ENCODE peak calls at places on chromosomes 3 and 15, in eight cellular contexts. J, Q, W, N, V, A, Y and O are unnamed samples.

GRCh38 chr3:160486459-160486869 is 36.9 kb upstream of the TRIM59 start:
- DNase-seq in W (peak), J (peak), A (peak), Y (no peak), V (no peak), N (no peak), Q (no peak), O (peak)

GRCh38 chr3:73723596-73723995 is 98.9 kb upstream of the PDZRN3 start:
- DNase-seq in J (no peak), Q (no peak), V (no peak), Y (no peak), N (no peak), A (no peak), W (no peak), O (no peak)

GRCh38 chr3:79490165-79491028 is 277.4 kb downstream of the ROBO1 start:
- DNase-seq in N (no peak), A (peak), J (peak), Y (no peak), V (no peak), W (peak), Q (peak), O (peak)

GRCh38 chr3:114178770-114179368 is at the start of gene DRD3:
- DNase-seq in Q (peak), W (peak), V (peak), N (no peak), Y (no peak), J (peak), A (peak), O (peak)

GRCh38 chr15:27977656-27978055 is 121.5 kb downstream of the OCA2 start:
- DNase-seq in W (no peak), N (no peak), Y (no peak), J (no peak), V (no peak), A (no peak), Q (no peak), O (no peak)

GRCh38 chr3:27639271-27639670 is 82.9 kb downstream of the EOMES start:
- DNase-seq in N (no peak), A (no peak), W (no peak), Q (no peak), J (no peak), V (no peak), Y (no peak), O (no peak)

GRCh38 chr15:68408526-68408925 is 23.4 kb downstream of the ITGA11 start:
- DNase-seq in V (no peak), N (no peak), J (no peak), Q (no peak), A (no peak), W (no peak), Y (no peak), O (no peak)

GRCh38 chr3:57512174-57512573 is 32.0 kb downstream of the DNAH12 start:
- DNase-seq in Q (no peak), Y (no peak), N (no peak), A (peak), W (peak), J (peak), V (no peak), O (peak)

GRCh38 chr3:52317601-52318000 is 1.5 kb downstream of the DNAH1 start:
- DNase-seq in A (peak), Y (peak), Q (peak), V (peak), N (peak), W (peak), J (peak), O (peak)

GRCh38 chr15:78263351-78263781 is 996 bp upstream of the DNAJA4 start:
- DNase-seq in Q (no peak), N (no peak), V (no peak), Y (no peak), W (no peak), A (no peak), J (no peak), O (no peak)

GRCh38 chr3:58640700-58641372 is 25.7 kb downstream of the FAM3D start:
- DNase-seq in Y (peak), V (peak), W (peak), N (peak), A (peak), Q (peak), J (peak), O (peak)

GRCh38 chr3:131530374-131530773 is 27.6 kb upstream of the MRPL3 start:
- DNase-seq in Q (no peak), A (no peak), J (no peak), V (no peak), N (no peak), W (no peak), Y (no peak), O (no peak)

GRCh38 chr15:49815506-49815905 is 194.7 kb downstream of the DTWD1 start:
- DNase-seq in V (no peak), W (peak), N (no peak), Q (no peak), A (no peak), J (peak), Y (no peak), O (no peak)

GRCh38 chr15:68031406-68031805 is 22.7 kb upstream of the PIAS1 start:
- DNase-seq in A (no peak), J (no peak), Y (no peak), V (no peak), N (no peak), Q (no peak), W (peak), O (no peak)

GRCh38 chr3:120450914-120451669 is at the start of gene FSTL1:
- DNase-seq in A (no peak), Q (peak), N (no peak), W (peak), Y (no peak), J (peak), V (peak), O (peak)

GRCh38 chr3:72912532-72912931 is 24.7 kb downstream of the GXYLT2 start:
- DNase-seq in Q (no peak), Y (no peak), A (no peak), V (no peak), N (no peak), W (no peak), J (no peak), O (peak)

GRCh38 chr3:171566803-171567422 is 106.7 kb upstream of the TNIK start:
- DNase-seq in Y (no peak), W (peak), N (no peak), A (peak), J (peak), Q (no peak), V (no peak), O (peak)

GRCh38 chr3:100971776-100972175 is 21.4 kb downstream of the ABI3BP start:
- DNase-seq in W (no peak), V (no peak), N (no peak), Q (no peak), A (no peak), J (no peak), Y (no peak), O (no peak)

GRCh38 chr15:72503147-72503546 is 29.0 kb downstream of the ARIH1 start:
- DNase-seq in Q (no peak), W (no peak), A (no peak), Y (no peak), N (no peak), V (no peak), J (no peak), O (no peak)